ENCODE peak calls at places on chromosomes 3 and 15, in five cellular contexts. B is EL, X is skeletal muscle cell, L is T-helper 17 cell, E is COR-L47. U is an unnamed sample.
A peak's percentile ranks its signal among the peaks of the same experiment; 100 is the strongest.

GRCh38 chr3:111333642-111334041 is 208.4 kb upstream of the CD96 start:
- DNase-seq in B (peak; percentile 69), X (no peak), L (no peak), E (no peak), U (no peak)

GRCh38 chr3:55376753-55377347 is 110.3 kb downstream of the WNT5A start:
- DNase-seq in B (peak; percentile 18), X (no peak), L (no peak), E (no peak), U (no peak)

GRCh38 chr3:102536479-102536878 is 101.7 kb downstream of the ZPLD1 start:
- DNase-seq in B (peak; percentile 15), X (no peak), L (no peak), E (peak; percentile 87), U (no peak)

GRCh38 chr15:31758126-31758525 is 272.2 kb upstream of the CHRNA7 start:
- DNase-seq in B (peak; percentile 14), X (no peak), L (no peak), E (peak; percentile 98), U (no peak)

GRCh38 chr3:171262431-171262830 is 197.8 kb downstream of the TNIK start:
- DNase-seq in B (peak; percentile 18), X (no peak), L (no peak), E (no peak), U (no peak)

GRCh38 chr15:65414841-65415621 is 7.7 kb downstream of the IGDCC4 start:
- DNase-seq in B (peak; percentile 26), X (no peak), L (no peak), E (peak; percentile 78), U (no peak)

GRCh38 chr3:160183375-160184076 is 41.7 kb upstream of the C3orf80 start:
- DNase-seq in B (no peak), X (no peak), L (no peak), E (no peak), U (no peak)

GRCh38 chr3:170978335-170978745 is 48.2 kb downstream of the SLC2A2 start:
- DNase-seq in B (peak; percentile 61), X (no peak), L (no peak), E (no peak), U (no peak)

GRCh38 chr3:130539005-130539404 is 22.0 kb downstream of the COL6A6 start:
- DNase-seq in B (peak; percentile 38), X (no peak), L (no peak), E (peak; percentile 48), U (peak; percentile 36)

GRCh38 chr3:133282239-133282638 is 117.6 kb upstream of the BFSP2 start:
- DNase-seq in B (peak; percentile 15), X (no peak), L (no peak), E (no peak), U (no peak)

GRCh38 chr3:149115114-149115513 is 14.3 kb upstream of the HPS3 start:
- DNase-seq in B (no peak), X (no peak), L (no peak), E (no peak), U (no peak)

GRCh38 chr3:44825264-44825925 is 36.3 kb upstream of the TMEM42 start:
- DNase-seq in B (peak; percentile 85), X (peak; percentile 15), L (no peak), E (no peak), U (no peak)

GRCh38 chr3:185225080-185225479 is 28.8 kb downstream of the EHHADH start:
- DNase-seq in B (no peak), X (no peak), L (no peak), E (no peak), U (no peak)

GRCh38 chr3:185865277-185865676 is 40.4 kb upstream of the IGF2BP2 start:
- DNase-seq in B (no peak), X (no peak), L (no peak), E (no peak), U (no peak)

GRCh38 chr3:50364573-50365079 is 5.3 kb upstream of the TMEM115 start:
- DNase-seq in B (no peak), X (no peak), L (no peak), E (no peak), U (no peak)

GRCh38 chr15:63084806-63085205 is 36.9 kb upstream of the LACTB start:
- DNase-seq in B (no peak), X (no peak), L (no peak), E (no peak), U (no peak)

GRCh38 chr3:58962816-58963215 is 87.0 kb downstream of the CFAP20DC start:
- DNase-seq in B (peak; percentile 23), X (no peak), L (no peak), E (no peak), U (no peak)

GRCh38 chr15:34644851-34645250 is 61.4 kb upstream of the GOLGA8B start:
- DNase-seq in B (peak; percentile 22), X (no peak), L (no peak), E (no peak), U (no peak)

GRCh38 chr15:61750271-61751084 is 309.8 kb downstream of the VPS13C start:
- DNase-seq in B (no peak), X (no peak), L (no peak), E (no peak), U (no peak)

GRCh38 chr3:179068779-179069530 is 2.7 kb downstream of the ZMAT3 start:
- DNase-seq in B (peak; percentile 50), X (no peak), L (peak; percentile 16), E (peak; percentile 39), U (peak; percentile 13)

GRCh38 chr15:92405942-92406341 is 12.3 kb downstream of the ST8SIA2 start:
- DNase-seq in B (no peak), X (no peak), L (no peak), E (no peak), U (no peak)

GRCh38 chr3:150078983-150079739 is 108.5 kb upstream of the PFN2 start:
- DNase-seq in B (peak; percentile 93), X (peak; percentile 90), L (no peak), E (no peak), U (no peak)

GRCh38 chr15:65862682-65863081 is 6.6 kb upstream of the RAB11A start:
- DNase-seq in B (peak; percentile 69), X (no peak), L (peak; percentile 19), E (peak; percentile 14), U (peak; percentile 39)

GRCh38 chr3:40985195-40985594 is 214.1 kb upstream of the CTNNB1 start:
- DNase-seq in B (no peak), X (no peak), L (no peak), E (no peak), U (no peak)

GRCh38 chr3:109985942-109986555 is 648.7 kb upstream of the DPPA4 start:
- DNase-seq in B (peak; percentile 1), X (no peak), L (no peak), E (no peak), U (no peak)

GRCh38 chr3:36418296-36418695 is 38.0 kb downstream of the STAC start:
- DNase-seq in B (no peak), X (no peak), L (no peak), E (no peak), U (no peak)

GRCh38 chr15:88232771-88233170 is 23.8 kb downstream of the NTRK3 start:
- DNase-seq in B (no peak), X (no peak), L (no peak), E (no peak), U (no peak)

GRCh38 chr15:34161329-34161953 is 48.5 kb downstream of the KATNBL1 start:
- DNase-seq in B (no peak), X (no peak), L (no peak), E (no peak), U (no peak)

GRCh38 chr15:79595995-79596622 is 164.0 kb downstream of the MINAR1 start:
- DNase-seq in B (peak; percentile 82), X (no peak), L (no peak), E (peak; percentile 90), U (no peak)

GRCh38 chr3:194003128-194004057 is 132.6 kb upstream of the HES1 start:
- DNase-seq in B (peak; percentile 93), X (peak; percentile 99), L (no peak), E (no peak), U (no peak)

U was measured in T-helper 2 cell.